ENCODE peak calls at places on chromosomes 6 and 20, in five cellular contexts. M, B, K, I and Z are unnamed samples.

GRCh38 chr20:62762801-62763368 is 33.4 kb upstream of the MRGBP start:
- DNase-seq in M (no peak), K (no peak), B (no peak), I (no peak), Z (no peak)

GRCh38 chr6:20302168-20302567 is 89.9 kb upstream of the MBOAT1 start:
- DNase-seq in M (no peak), I (no peak), K (no peak), B (no peak), Z (no peak)

GRCh38 chr20:34574861-34575260 is 16.3 kb downstream of the MAP1LC3A start:
- DNase-seq in M (no peak), K (no peak), I (no peak), B (no peak), Z (no peak)

GRCh38 chr6:156183678-156184077 is 593.5 kb upstream of the ARID1B start:
- DNase-seq in I (no peak), K (no peak), M (no peak), B (no peak), Z (no peak)

GRCh38 chr20:64176548-64177419 is 12.5 kb downstream of the MYT1 start:
- DNase-seq in B (no peak), M (no peak), K (no peak), I (no peak), Z (no peak)

GRCh38 chr6:159267165-159267564 is 98.0 kb downstream of the FNDC1 start:
- DNase-seq in K (no peak), I (peak), M (no peak), B (no peak), Z (peak)

GRCh38 chr6:97757575-97757974 is 474.6 kb upstream of the MMS22L start:
- DNase-seq in K (no peak), I (no peak), M (no peak), B (no peak), Z (no peak)

GRCh38 chr20:23362392-23363256 is 642 bp downstream of the GZF1 start:
- DNase-seq in K (no peak), M (no peak), I (peak), B (no peak), Z (no peak)

GRCh38 chr6:16972535-16972934 is 129.3 kb upstream of the STMND1 start:
- DNase-seq in B (no peak), M (no peak), I (no peak), K (no peak), Z (no peak)

GRCh38 chr6:21626756-21627155 is 33.2 kb downstream of the SOX4 start:
- DNase-seq in K (no peak), M (no peak), B (no peak), I (no peak), Z (no peak)

GRCh38 chr6:139099984-139100383 is 34.9 kb upstream of the HECA start:
- DNase-seq in K (no peak), M (no peak), B (no peak), I (no peak), Z (no peak)

GRCh38 chr20:25745100-25745499 is 48.4 kb upstream of the ZNF337 start:
- DNase-seq in I (no peak), M (no peak), B (no peak), K (no peak), Z (no peak)

GRCh38 chr6:85285146-85285545 is 164.7 kb upstream of the NT5E start:
- DNase-seq in I (no peak), B (no peak), M (no peak), K (no peak), Z (no peak)

GRCh38 chr6:150732765-150733539 is 132.6 kb upstream of the MTHFD1L start:
- DNase-seq in B (no peak), M (no peak), K (no peak), I (no peak), Z (no peak)

GRCh38 chr6:112357801-112358200 is 10.7 kb downstream of the RFPL4B start:
- DNase-seq in K (no peak), B (no peak), I (peak), M (no peak), Z (peak)

GRCh38 chr20:15708984-15709598 is 864.2 kb downstream of the KIF16B start:
- DNase-seq in I (no peak), B (peak), M (no peak), K (no peak), Z (peak)

GRCh38 chr6:6694825-6695710 is 106.5 kb downstream of the LY86 start:
- DNase-seq in K (no peak), M (no peak), B (peak), I (no peak), Z (peak)

GRCh38 chr20:36153754-36154695 is 515 bp upstream of the EPB41L1 start:
- DNase-seq in I (peak), M (peak), K (no peak), B (peak), Z (peak)

GRCh38 chr6:14085176-14085787 is 32.3 kb upstream of the CD83 start:
- DNase-seq in K (no peak), B (no peak), M (no peak), I (no peak), Z (no peak)

GRCh38 chr20:24771651-24772061 is 177.4 kb upstream of the CST7 start:
- DNase-seq in M (no peak), K (no peak), I (no peak), B (no peak), Z (no peak)